ENCODE peak calls at places on chromosomes 3 and 15, in four cellular contexts. One of them, this sample, is unnamed.

GRCh38 chr3:14505001-14505802 is 34.9 kb downstream of the GRIP2 start:
- DNase-seq in H9: no peak
- DNase-seq in cardiac muscle cell: no peak
- DNase-seq in sigmoid colon: peak
- DNase-seq in this sample: no peak

GRCh38 chr3:131077904-131078303 is 51.2 kb downstream of the NEK11 start:
- DNase-seq in sigmoid colon: no peak
- DNase-seq in cardiac muscle cell: no peak
- DNase-seq in H9: peak
- DNase-seq in this sample: no peak

GRCh38 chr15:69140306-69140705 is 20.1 kb upstream of the GLCE start:
- DNase-seq in H9: no peak
- DNase-seq in sigmoid colon: no peak
- DNase-seq in cardiac muscle cell: no peak
- DNase-seq in this sample: no peak

GRCh38 chr3:27467545-27467944 is 16.6 kb downstream of the SLC4A7 start:
- DNase-seq in cardiac muscle cell: peak
- DNase-seq in sigmoid colon: no peak
- DNase-seq in H9: no peak
- DNase-seq in this sample: no peak

GRCh38 chr15:36965561-36966342 is 134.6 kb downstream of the MEIS2 start:
- DNase-seq in cardiac muscle cell: no peak
- DNase-seq in sigmoid colon: no peak
- DNase-seq in H9: no peak
- DNase-seq in this sample: no peak

GRCh38 chr3:179071161-179071568 is 444 bp downstream of the ZMAT3 start:
- DNase-seq in cardiac muscle cell: peak
- DNase-seq in sigmoid colon: peak
- DNase-seq in H9: no peak
- DNase-seq in this sample: no peak

GRCh38 chr3:45890405-45890804 is 4.1 kb downstream of the CCR9 start:
- DNase-seq in sigmoid colon: no peak
- DNase-seq in H9: no peak
- DNase-seq in cardiac muscle cell: peak
- DNase-seq in this sample: no peak

GRCh38 chr3:47163023-47163989 is 607 bp downstream of the SETD2 start:
- DNase-seq in cardiac muscle cell: peak
- DNase-seq in H9: peak
- DNase-seq in sigmoid colon: peak
- DNase-seq in this sample: peak

GRCh38 chr3:10417849-10418248 is 87.5 kb downstream of the ATP2B2 start:
- DNase-seq in cardiac muscle cell: no peak
- DNase-seq in H9: no peak
- DNase-seq in sigmoid colon: no peak
- DNase-seq in this sample: no peak

GRCh38 chr3:8990266-8991215 is 27.3 kb upstream of the RAD18 start:
- DNase-seq in cardiac muscle cell: no peak
- DNase-seq in sigmoid colon: no peak
- DNase-seq in H9: no peak
- DNase-seq in this sample: no peak
- TF ChIP-seq CTCF in cardiac muscle cell: no peak
- TF ChIP-seq CTCF in sigmoid colon: no peak
- TF ChIP-seq CTCF in H9: no peak
- TF ChIP-seq CTCF in this sample: no peak

DNA sequence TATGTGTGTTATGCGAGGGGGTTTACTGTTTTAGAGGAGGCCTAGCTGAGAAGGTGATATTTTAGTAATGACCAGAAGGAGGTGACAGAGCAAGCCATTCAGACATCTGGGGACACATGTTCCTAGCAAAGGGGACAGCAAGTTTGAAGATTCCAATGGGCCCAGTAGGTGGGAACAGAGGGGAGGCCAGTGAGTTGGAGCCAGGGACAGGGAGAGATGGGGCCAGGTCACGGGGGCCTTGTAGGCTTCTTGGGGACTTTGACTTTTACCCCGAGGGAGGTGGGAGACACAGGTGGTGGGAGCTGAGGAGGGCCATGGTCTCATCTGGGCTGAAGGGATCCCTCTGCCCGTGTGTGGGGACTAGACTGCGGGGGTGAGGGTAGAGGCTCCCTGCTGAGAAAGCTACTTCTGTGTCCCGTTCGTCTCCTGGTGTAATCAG is 72.5 kb downstream of the MGLL start:
- DNase-seq in sigmoid colon: no peak
- DNase-seq in cardiac muscle cell: no peak
- DNase-seq in H9: no peak
- DNase-seq in this sample: no peak
- TF ChIP-seq CTCF in sigmoid colon: no peak
- TF ChIP-seq CTCF in cardiac muscle cell: no peak
- TF ChIP-seq CTCF in H9: no peak
- TF ChIP-seq CTCF in this sample: no peak

GRCh38 chr15:42093966-42094365 is 396 bp downstream of the PLA2G4D start:
- DNase-seq in H9: no peak
- DNase-seq in cardiac muscle cell: no peak
- DNase-seq in sigmoid colon: no peak
- DNase-seq in this sample: no peak

GRCh38 chr15:42091753-42092665 is 2.4 kb downstream of the PLA2G4D start:
- DNase-seq in cardiac muscle cell: no peak
- DNase-seq in sigmoid colon: no peak
- DNase-seq in H9: peak
- DNase-seq in this sample: no peak

GRCh38 chr15:42097018-42097417 is 2.7 kb upstream of the PLA2G4D start:
- DNase-seq in sigmoid colon: no peak
- DNase-seq in H9: no peak
- DNase-seq in cardiac muscle cell: no peak
- DNase-seq in this sample: no peak

GRCh38 chr15:42092666-42093445 is 1.5 kb downstream of the PLA2G4D start:
- DNase-seq in H9: peak
- DNase-seq in sigmoid colon: no peak
- DNase-seq in cardiac muscle cell: no peak
- DNase-seq in this sample: no peak

DNA sequence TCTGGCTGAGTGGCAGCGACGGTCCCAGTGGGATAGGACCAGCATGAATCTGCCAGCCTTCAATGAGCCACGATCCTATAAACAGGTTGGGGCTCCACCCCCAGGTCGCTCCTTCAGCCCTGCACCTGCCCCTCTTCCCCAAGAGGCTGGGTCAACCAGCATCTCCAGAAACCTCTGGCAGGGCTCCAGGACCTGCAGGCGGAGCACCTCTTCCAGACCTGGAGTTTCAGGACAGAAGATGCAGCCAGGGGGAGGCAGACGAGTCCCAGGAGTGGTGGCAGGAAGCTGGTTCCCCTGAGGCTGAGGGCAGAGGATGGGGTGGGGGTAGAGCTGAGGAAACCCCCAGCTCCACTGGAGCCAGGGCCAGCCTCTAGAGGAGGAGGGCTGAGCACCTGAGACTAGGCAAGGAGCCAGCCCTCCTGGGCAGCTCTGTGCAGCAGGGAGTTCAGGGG is at the start of gene PLA2G4D:
- DNase-seq in H9: peak
- DNase-seq in cardiac muscle cell: no peak
- DNase-seq in sigmoid colon: no peak
- DNase-seq in this sample: no peak
- TF ChIP-seq CTCF in H9: no peak
- TF ChIP-seq CTCF in cardiac muscle cell: no peak
- TF ChIP-seq CTCF in sigmoid colon: no peak
- TF ChIP-seq CTCF in this sample: no peak

DNA sequence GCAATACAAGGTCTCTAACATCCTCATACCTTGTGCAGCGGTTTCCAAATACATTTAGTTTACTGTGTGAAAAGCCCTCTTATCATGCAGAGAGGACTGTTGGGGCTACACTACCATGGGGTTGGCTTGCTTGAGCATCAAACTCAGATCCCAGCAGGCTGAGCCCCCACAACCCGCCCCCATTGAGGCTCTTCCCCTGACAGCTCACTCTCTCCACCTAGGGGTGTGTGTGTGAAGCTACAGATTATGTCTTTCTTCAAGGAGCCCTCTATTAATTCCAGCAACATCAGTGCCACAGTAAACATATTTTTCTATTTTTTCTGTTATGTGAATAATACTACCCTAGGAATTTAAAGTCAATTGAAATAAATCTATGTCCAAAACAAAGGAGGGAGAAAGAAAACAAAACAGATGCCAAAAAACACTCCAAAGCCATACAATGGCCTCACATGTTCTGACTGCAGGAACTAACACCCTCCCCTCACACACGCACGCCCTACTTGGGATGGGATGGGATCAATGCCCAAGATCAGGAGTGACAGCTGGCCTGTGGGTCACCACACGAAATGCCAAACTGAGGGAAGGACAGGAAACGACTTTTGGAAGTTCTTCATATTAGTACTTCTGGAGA is 14.7 kb downstream of the TM4SF4 start:
- DNase-seq in cardiac muscle cell: peak
- DNase-seq in sigmoid colon: no peak
- DNase-seq in H9: peak
- DNase-seq in this sample: no peak
- TF ChIP-seq CTCF in cardiac muscle cell: peak
- TF ChIP-seq CTCF in sigmoid colon: no peak
- TF ChIP-seq CTCF in H9: peak
- TF ChIP-seq CTCF in this sample: peak

GRCh38 chr3:100062665-100063064 is 51.6 kb downstream of the FILIP1L start:
- DNase-seq in sigmoid colon: no peak
- DNase-seq in H9: no peak
- DNase-seq in cardiac muscle cell: no peak
- DNase-seq in this sample: no peak

GRCh38 chr3:100060685-100061484 is 53.4 kb downstream of the FILIP1L start:
- DNase-seq in cardiac muscle cell: no peak
- DNase-seq in H9: no peak
- DNase-seq in sigmoid colon: no peak
- DNase-seq in this sample: no peak

GRCh38 chr3:100053929-100054620 is 60.2 kb downstream of the FILIP1L start:
- DNase-seq in H9: no peak
- DNase-seq in cardiac muscle cell: no peak
- DNase-seq in sigmoid colon: no peak
- DNase-seq in this sample: no peak

GRCh38 chr3:100059472-100059871 is 54.8 kb downstream of the FILIP1L start:
- DNase-seq in cardiac muscle cell: no peak
- DNase-seq in H9: no peak
- DNase-seq in sigmoid colon: no peak
- DNase-seq in this sample: no peak

GRCh38 chr3:100057716-100058575 is 56.4 kb downstream of the FILIP1L start:
- DNase-seq in H9: no peak
- DNase-seq in sigmoid colon: no peak
- DNase-seq in cardiac muscle cell: no peak
- DNase-seq in this sample: no peak
- TF ChIP-seq CTCF in H9: no peak
- TF ChIP-seq CTCF in sigmoid colon: no peak
- TF ChIP-seq CTCF in cardiac muscle cell: peak
- TF ChIP-seq CTCF in this sample: no peak

DNA sequence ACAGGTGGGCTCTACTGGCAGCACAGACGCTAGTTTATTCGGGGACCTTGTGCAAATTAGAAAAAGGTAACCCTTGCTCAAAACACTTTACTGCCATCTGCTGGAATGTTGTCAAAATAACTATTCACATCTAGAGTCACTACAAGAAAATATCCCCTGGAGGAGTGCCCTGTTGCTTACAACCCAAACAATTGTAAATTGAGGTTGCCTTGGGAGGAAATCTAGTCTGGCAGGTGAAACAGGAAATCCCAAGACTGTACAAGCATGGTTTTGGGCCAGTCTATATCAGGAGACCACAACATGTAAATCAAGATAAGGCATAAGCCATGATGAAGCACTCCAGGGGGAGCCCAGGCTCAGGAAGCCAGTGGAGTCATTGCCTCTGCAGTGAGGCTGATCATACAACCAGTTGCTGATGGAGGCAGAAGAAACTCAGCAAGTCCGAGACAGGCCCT is 136.8 kb upstream of the ACP3 start:
- DNase-seq in cardiac muscle cell: peak
- DNase-seq in H9: peak
- DNase-seq in sigmoid colon: no peak
- DNase-seq in this sample: no peak
- TF ChIP-seq CTCF in cardiac muscle cell: peak
- TF ChIP-seq CTCF in H9: peak
- TF ChIP-seq CTCF in sigmoid colon: no peak
- TF ChIP-seq CTCF in this sample: peak